ENCODE peak calls at places on chromosome 5, in nine cellular contexts. M is right lobe of liver, N is fibroblast of mammary gland, Q is nephron progenitor cell, W is stomach, A is B cell, G is endothelial cell, F is GM12865, E is A549. Y is an unnamed sample.

GRCh38 chr5:56677693-56678092 is 137.7 kb upstream of the MAP3K1 start:
- DNase-seq in Q (no peak), W (no peak), M (no peak), N (no peak), E (no peak), F (no peak), A (no peak), G (no peak), Y (no peak)

GRCh38 chr5:92599217-92599810 is 981.7 kb downstream of the NR2F1-AS1 start:
- DNase-seq in M (no peak), W (no peak), A (no peak), N (peak), E (no peak), F (no peak), Q (no peak), G (no peak), Y (no peak)

GRCh38 chr5:132915681-132916080 is 42.2 kb downstream of the LEAP2 start:
- DNase-seq in N (peak), M (no peak), F (peak), A (no peak), G (no peak), W (no peak), E (no peak), Q (no peak), Y (no peak)

GRCh38 chr5:180367991-180368390 is 14.9 kb upstream of the GFPT2 start:
- DNase-seq in N (no peak), W (no peak), F (no peak), Q (no peak), G (no peak), M (no peak), E (no peak), A (no peak), Y (no peak)

GRCh38 chr5:103389362-103389761 is 130.8 kb downstream of the MACIR start:
- DNase-seq in G (no peak), A (no peak), W (no peak), F (no peak), N (no peak), Q (no peak), E (no peak), M (no peak), Y (no peak)

GRCh38 chr5:175088963-175089362 is 355.0 kb downstream of the DRD1 start:
- DNase-seq in G (no peak), A (no peak), M (no peak), F (no peak), W (no peak), E (no peak), Q (no peak), N (no peak), Y (no peak)

GRCh38 chr5:115575167-115576070 is 26.9 kb downstream of the TICAM2 start:
- DNase-seq in A (no peak), G (no peak), M (no peak), Q (no peak), N (peak), W (no peak), F (peak), E (no peak), Y (no peak)

GRCh38 chr5:91928751-91929521 is 545.8 kb upstream of the ARRDC3 start:
- DNase-seq in M (no peak), F (no peak), N (peak), E (peak), Q (no peak), G (no peak), A (no peak), W (no peak), Y (no peak)

GRCh38 chr5:52693279-52693678 is 94.4 kb upstream of the ITGA1 start:
- DNase-seq in F (peak), G (peak), N (peak), W (peak), M (peak), Q (no peak), E (no peak), A (no peak), Y (peak)

GRCh38 chr5:155471027-155471426 is 457.5 kb downstream of the KIF4B start:
- DNase-seq in Q (no peak), G (no peak), W (no peak), N (no peak), E (no peak), A (no peak), F (no peak), M (no peak), Y (no peak)

GRCh38 chr5:134092875-134093274 is 21.6 kb upstream of the TCF7 start:
- DNase-seq in G (no peak), E (no peak), A (no peak), Q (no peak), W (peak), N (peak), F (no peak), M (no peak), Y (no peak)

GRCh38 chr5:139410121-139410885 is 6.4 kb upstream of the SPATA24 start:
- DNase-seq in E (no peak), M (peak), A (no peak), G (no peak), N (no peak), F (no peak), Q (no peak), W (no peak), Y (no peak)

GRCh38 chr5:163330723-163331668 is 106.4 kb upstream of the CCNG1 start:
- DNase-seq in M (no peak), A (no peak), N (no peak), Q (no peak), F (no peak), E (no peak), W (no peak), G (no peak), Y (no peak)

GRCh38 chr5:77129386-77129785 is 42.3 kb upstream of the ZBED3 start:
- DNase-seq in E (peak), A (peak), Q (peak), G (peak), N (peak), F (peak), M (peak), W (no peak), Y (peak)

GRCh38 chr5:164679461-164679860 is 1174.0 kb downstream of the MAT2B start:
- DNase-seq in W (no peak), A (no peak), G (no peak), M (no peak), Q (no peak), F (no peak), N (no peak), E (no peak), Y (no peak)

GRCh38 chr5:79727722-79728355 is 38.2 kb downstream of the CMYA5 start:
- DNase-seq in W (no peak), G (no peak), A (no peak), Q (no peak), F (no peak), N (no peak), M (no peak), E (no peak), Y (no peak)

GRCh38 chr5:122882836-122883235 is 37.4 kb downstream of the SNX24 start:
- DNase-seq in G (no peak), E (no peak), W (no peak), M (no peak), N (peak), F (no peak), Q (no peak), A (no peak), Y (no peak)

GRCh38 chr5:180802325-180803180 is at the start of gene MGAT1:
- DNase-seq in G (peak), N (peak), W (peak), M (peak), E (peak), A (peak), Q (peak), F (peak), Y (peak)

GRCh38 chr5:160036243-160036642 is 27.3 kb downstream of the TTC1 start:
- DNase-seq in W (no peak), F (no peak), M (no peak), G (no peak), E (no peak), Q (no peak), A (no peak), N (no peak), Y (no peak)

GRCh38 chr5:112420111-112420864 is 1.2 kb upstream of the EPB41L4A start:
- DNase-seq in N (peak), M (peak), W (peak), Q (peak), G (peak), F (peak), E (peak), A (peak), Y (peak)

GRCh38 chr5:149767278-149767550 is 37.1 kb downstream of the PPARGC1B start:
- DNase-seq in M (no peak), N (no peak), G (no peak), E (no peak), W (no peak), A (no peak), Q (no peak), F (no peak), Y (no peak)

GRCh38 chr5:120368923-120369715 is 95.0 kb upstream of the PRR16 start:
- DNase-seq in G (no peak), N (no peak), W (peak), M (peak), E (no peak), Q (no peak), F (no peak), A (no peak), Y (no peak)

GRCh38 chr5:13331585-13331984 is 612.9 kb downstream of the DNAH5 start:
- DNase-seq in Q (no peak), F (no peak), E (no peak), M (no peak), A (no peak), W (no peak), N (no peak), G (no peak), Y (no peak)

GRCh38 chr5:96432245-96433065 is 593 bp downstream of the PCSK1 start:
- DNase-seq in F (peak), E (no peak), Q (peak), A (no peak), M (no peak), W (no peak), G (peak), N (peak), Y (no peak)

GRCh38 chr5:150589791-150590601 is 50.5 kb upstream of the SYNPO start:
- DNase-seq in N (peak), W (peak), A (peak), F (peak), M (peak), G (peak), Q (peak), E (no peak), Y (no peak)

GRCh38 chr5:150674376-150674821 is 13.3 kb downstream of the MYOZ3 start:
- DNase-seq in Q (no peak), F (no peak), W (no peak), A (no peak), N (no peak), M (no peak), G (no peak), E (no peak), Y (no peak)

GRCh38 chr5:172102913-172103629 is 85.0 kb downstream of the STK10 start:
- DNase-seq in G (peak), F (no peak), N (peak), W (peak), A (no peak), E (peak), Q (peak), M (no peak), Y (peak)

GRCh38 chr5:111243353-111243752 is 19.2 kb downstream of the CAMK4 start:
- DNase-seq in M (no peak), E (no peak), N (no peak), A (no peak), G (no peak), F (no peak), W (no peak), Q (no peak), Y (no peak)

GRCh38 chr5:5810461-5810860 is 388.0 kb downstream of the ICE1 start:
- DNase-seq in M (no peak), Q (no peak), N (no peak), G (no peak), E (no peak), F (no peak), A (no peak), W (no peak), Y (no peak)

GRCh38 chr5:38827525-38827924 is 18.3 kb upstream of the OSMR start:
- DNase-seq in Q (no peak), A (no peak), F (no peak), W (no peak), E (no peak), M (no peak), G (no peak), N (peak), Y (no peak)

GRCh38 chr5:71782393-71782770 is 63.3 kb downstream of the CARTPT start:
- DNase-seq in G (no peak), E (no peak), W (no peak), Q (no peak), N (no peak), F (peak), M (no peak), A (peak), Y (no peak)

GRCh38 chr5:68504306-68504705 is 288.8 kb downstream of the PIK3R1 start:
- DNase-seq in Q (no peak), G (no peak), F (no peak), N (no peak), W (no peak), E (no peak), M (no peak), A (no peak), Y (no peak)

DNA sequence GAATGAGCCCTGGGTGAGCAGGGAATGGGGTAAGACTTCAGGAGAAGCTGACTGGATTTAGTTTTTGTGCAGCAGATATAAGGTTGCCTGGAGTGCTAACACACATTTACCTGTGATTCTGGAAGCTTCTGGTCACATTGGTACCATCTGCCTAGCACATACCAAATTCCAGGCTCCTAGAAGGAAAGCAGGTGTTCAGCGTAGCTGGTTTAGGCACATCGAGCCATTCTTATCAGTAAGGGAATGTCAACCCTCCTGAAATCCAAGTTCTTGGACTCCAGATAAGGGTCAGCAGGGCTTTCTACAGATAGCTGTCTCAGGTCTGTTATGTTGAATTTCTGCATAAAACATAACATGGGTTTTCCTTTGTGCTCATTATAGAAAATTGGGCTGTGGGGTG is 10.3 kb downstream of the TCERG1 start:
- DNase-seq in M (no peak), Q (no peak), A (no peak), G (no peak), F (no peak), N (no peak), W (no peak), E (no peak), Y (no peak)
- TF ChIP-seq CTCF in M (no peak), Q (no peak), A (no peak), G (no peak), F (no peak), N (no peak), W (no peak), E (no peak), Y (no peak)

GRCh38 chr5:141711687-141712086 is 29.7 kb upstream of the ARAP3 start:
- DNase-seq in Q (no peak), F (no peak), M (no peak), A (no peak), N (no peak), G (no peak), E (no peak), W (no peak), Y (no peak)
- TF ChIP-seq CTCF in Q (no peak), F (no peak), M (no peak), A (no peak), N (no peak), G (no peak), E (no peak), W (no peak), Y (no peak)

GRCh38 chr5:153905214-153905613 is 133.5 kb downstream of the FAM114A2 start:
- DNase-seq in G (no peak), E (no peak), Q (no peak), N (peak), A (no peak), W (no peak), F (no peak), M (no peak), Y (no peak)
- TF ChIP-seq CTCF in G (no peak), E (no peak), Q (no peak), N (peak), A (no peak), W (no peak), F (no peak), M (no peak), Y (no peak)

DNA sequence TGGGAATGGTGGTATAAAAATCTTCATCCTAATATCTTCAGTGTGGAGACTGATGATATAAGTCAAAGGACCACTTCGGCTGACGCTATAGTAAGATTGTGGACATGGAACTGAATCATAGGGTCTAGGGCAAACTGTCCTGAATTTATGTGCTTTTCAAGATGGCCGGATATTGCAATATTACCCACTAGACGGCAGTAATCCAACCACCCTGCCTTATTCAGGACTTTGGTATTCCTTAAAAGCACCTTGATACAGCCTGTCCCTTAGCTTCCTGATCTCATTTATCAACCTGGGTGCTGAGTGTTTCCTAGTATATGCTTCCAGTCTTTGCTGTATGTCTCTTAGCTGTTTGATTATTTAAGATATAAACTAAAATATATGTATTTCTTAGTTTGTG is 71.2 kb upstream of the COX7C start:
- DNase-seq in M (no peak), Q (no peak), N (no peak), E (no peak), A (no peak), G (no peak), F (no peak), W (no peak), Y (no peak)
- TF ChIP-seq CTCF in M (no peak), Q (no peak), N (no peak), E (no peak), A (no peak), G (no peak), F (no peak), W (no peak), Y (no peak)

GRCh38 chr5:15596936-15597335 is 97.0 kb downstream of the FBXL7 start:
- DNase-seq in F (no peak), M (no peak), N (no peak), W (no peak), Q (no peak), E (no peak), G (no peak), A (no peak), Y (no peak)

GRCh38 chr5:15592728-15593127 is 92.7 kb downstream of the FBXL7 start:
- DNase-seq in N (no peak), Q (no peak), E (no peak), F (no peak), G (no peak), W (no peak), M (no peak), A (no peak), Y (no peak)

GRCh38 chr5:15598294-15598902 is 98.4 kb downstream of the FBXL7 start:
- DNase-seq in A (no peak), W (no peak), N (peak), M (no peak), G (peak), F (peak), E (no peak), Q (peak), Y (peak)

GRCh38 chr5:15600035-15600434 is 100.1 kb downstream of the FBXL7 start:
- DNase-seq in F (no peak), A (no peak), N (no peak), E (no peak), G (no peak), W (no peak), Q (no peak), M (no peak), Y (no peak)

DNA sequence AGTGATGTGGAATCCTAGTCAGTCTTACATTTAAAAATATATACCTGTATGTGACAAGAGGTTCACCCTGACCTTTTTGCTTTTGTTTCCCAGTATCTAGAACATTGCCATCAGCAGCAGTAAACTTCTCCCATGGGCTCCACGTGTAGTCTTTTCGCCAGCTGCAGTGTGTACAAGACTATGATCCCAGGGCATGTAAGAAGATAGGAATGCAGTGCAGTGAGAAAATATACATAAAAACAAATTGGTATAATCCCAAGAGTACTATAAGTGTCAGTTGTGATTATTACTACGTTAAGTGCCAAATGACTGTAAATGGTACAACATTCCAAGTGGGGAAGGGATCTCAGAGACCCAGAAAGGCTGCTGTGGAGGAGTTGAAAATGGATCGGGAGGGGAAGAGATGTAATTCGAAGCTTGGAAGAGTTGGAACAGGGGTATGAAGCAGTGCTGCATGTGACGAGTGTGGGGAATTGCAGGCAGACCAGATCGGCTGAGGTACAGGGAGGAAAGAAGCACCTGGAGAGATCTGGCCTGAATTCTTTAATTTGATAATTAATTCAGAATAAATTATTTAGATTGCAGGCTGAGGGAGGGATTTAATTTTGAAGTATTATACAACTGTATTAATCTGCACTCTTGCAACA is 95.1 kb downstream of the FBXL7 start:
- DNase-seq in M (no peak), W (no peak), E (no peak), F (no peak), G (no peak), Q (no peak), A (no peak), N (no peak), Y (no peak)
- TF ChIP-seq CTCF in M (no peak), W (no peak), E (no peak), F (no peak), G (no peak), Q (no peak), A (no peak), N (no peak), Y (no peak)

DNA sequence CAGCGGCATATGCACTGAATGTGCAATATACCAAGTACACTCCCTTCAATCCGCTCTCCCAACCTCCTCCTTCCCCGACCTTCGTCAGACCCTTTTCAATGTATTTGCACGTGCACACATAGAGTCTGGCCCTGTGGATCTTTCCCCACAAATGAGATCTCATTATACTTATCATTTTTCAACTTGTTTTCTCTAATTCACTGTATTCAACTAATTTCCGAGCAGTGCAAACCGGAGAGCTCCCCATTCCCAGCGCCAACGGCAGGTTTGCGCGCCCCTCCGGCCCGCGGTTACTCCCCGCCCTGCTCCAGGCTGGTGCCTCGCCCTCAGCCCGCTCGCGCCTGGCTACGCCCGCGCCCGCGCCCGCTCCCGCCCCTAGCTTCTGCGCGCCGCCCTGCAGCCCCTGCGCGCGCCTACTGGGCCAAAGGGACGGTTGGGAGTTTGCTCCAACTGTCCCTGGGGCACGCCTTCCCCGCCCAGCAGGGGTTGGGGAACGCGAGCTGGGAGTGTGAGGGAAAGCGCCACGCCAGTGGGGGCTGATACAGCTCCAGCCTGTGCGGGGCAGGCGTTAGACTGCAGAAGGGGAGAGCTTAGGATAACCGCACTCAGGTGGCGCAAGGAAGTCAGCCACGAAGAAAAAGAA is 3.3 kb upstream of the CDC20B start:
- DNase-seq in E (peak), Q (peak), G (peak), F (no peak), N (no peak), A (peak), W (peak), M (peak), Y (peak)
- TF ChIP-seq CTCF in E (no peak), Q (peak), G (peak), F (no peak), N (no peak), A (no peak), W (peak), M (peak), Y (no peak)

DNA sequence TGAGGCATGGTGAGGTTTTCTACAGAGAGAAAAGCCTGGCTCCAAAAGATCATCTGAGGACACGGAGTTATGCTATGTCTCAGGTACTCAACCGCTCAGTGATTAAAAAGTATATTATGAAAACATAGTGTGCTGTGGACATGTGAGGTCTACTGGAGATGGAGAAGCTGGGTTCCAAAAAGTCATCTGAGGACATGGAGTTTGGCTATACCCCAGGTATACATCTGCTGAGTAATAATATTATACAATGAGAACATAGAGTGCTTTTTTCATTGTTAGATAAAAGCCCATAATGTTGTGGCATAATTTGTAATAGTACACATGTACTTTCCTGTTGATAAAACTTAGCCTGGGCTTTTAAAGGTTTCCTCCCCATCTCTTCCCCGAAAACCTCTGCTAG is 70.7 kb upstream of the SHISAL2B start:
- DNase-seq in F (no peak), M (no peak), A (no peak), E (no peak), Q (no peak), G (no peak), W (no peak), N (peak), Y (no peak)
- TF ChIP-seq CTCF in F (no peak), M (no peak), A (no peak), E (no peak), Q (no peak), G (no peak), W (no peak), N (no peak), Y (no peak)